ENCODE peak calls at places on chromosomes 7 and 10, in four cellular contexts. Q is psoas muscle, O is NCI-H748 treated with DMSO at 0.1 percent for 48 hours, U is uterus. F is an unnamed sample.

GRCh38 chr7:136868496-136869005 is at the start of gene CHRM2:
- DNase-seq in Q (peak; percentile 13), O (no peak), U (no peak), F (peak; percentile 20)

GRCh38 chr7:100348805-100349204 is 9.1 kb upstream of the PILRB start:
- DNase-seq in Q (no peak), O (no peak), U (no peak), F (no peak)

GRCh38 chr7:100102950-100103840 is 1.8 kb downstream of the AP4M1 start:
- DNase-seq in Q (no peak), O (no peak), U (no peak), F (no peak)

GRCh38 chr7:7934945-7935344 is 33.7 kb upstream of the GLCCI1 start:
- DNase-seq in Q (no peak), O (no peak), U (no peak), F (no peak)

GRCh38 chr10:19749185-19749729 is 67.0 kb upstream of the PLXDC2 start:
- DNase-seq in Q (no peak), O (no peak), U (no peak), F (no peak)

GRCh38 chr10:97921581-97922377 is 72.1 kb downstream of the GOLGA7B start:
- DNase-seq in Q (no peak), O (no peak), U (no peak), F (no peak)

GRCh38 chr7:68980011-68980410 is 618.3 kb upstream of the AUTS2 start:
- DNase-seq in Q (no peak), O (no peak), U (no peak), F (no peak)

GRCh38 chr10:96416643-96417042 is 57.8 kb upstream of the OPALIN start:
- DNase-seq in Q (peak; percentile 69), O (no peak), U (peak; percentile 41), F (no peak)

GRCh38 chr7:135712182-135712782 is 15.7 kb downstream of the SLC13A4 start:
- DNase-seq in Q (no peak), O (no peak), U (no peak), F (no peak)

GRCh38 chr7:78095549-78095948 is 297.0 kb downstream of the PHTF2 start:
- DNase-seq in Q (no peak), O (no peak), U (no peak), F (no peak)

GRCh38 chr10:33791295-33791694 is 456.8 kb upstream of the NRP1 start:
- DNase-seq in Q (no peak), O (no peak), U (no peak), F (no peak)

GRCh38 chr10:130771491-130771890 is 540.0 kb downstream of the TCERG1L start:
- DNase-seq in Q (peak; percentile 26), O (no peak), U (no peak), F (no peak)

GRCh38 chr7:50353201-50353600 is 48.7 kb downstream of the IKZF1 start:
- DNase-seq in Q (no peak), O (no peak), U (no peak), F (no peak)

GRCh38 chr7:31850066-31850465 is 163.1 kb downstream of the PPP1R17 start:
- DNase-seq in Q (no peak), O (no peak), U (no peak), F (no peak)

GRCh38 chr7:148546857-148547256 is 43.7 kb upstream of the C7orf33 start:
- DNase-seq in Q (no peak), O (no peak), U (no peak), F (no peak)